ENCODE peak calls at places on chromosomes 12 and 14, in four cellular contexts. X is HepG2, A is GM12878, G is K562. W is an unnamed sample.

GRCh38 chr14:76293923-76294322 is 82.0 kb upstream of the ESRRB start:
- DNase-seq in A (no peak), G (no peak), X (peak), W (no peak)

GRCh38 chr14:27739657-27740156 is 1026.9 kb upstream of the FOXG1 start:
- DNase-seq in G (no peak), A (no peak), X (no peak), W (no peak)

GRCh38 chr14:69692542-69693053 is 74.3 kb upstream of the SRSF5 start:
- DNase-seq in G (no peak), X (no peak), A (no peak), W (no peak)

GRCh38 chr12:56836317-56836716 is 73.2 kb downstream of the HSD17B6 start:
- DNase-seq in A (no peak), G (no peak), X (no peak), W (no peak)

GRCh38 chr14:50225974-50226297 is 5.4 kb downstream of the SOS2 start:
- DNase-seq in X (no peak), A (no peak), G (no peak), W (no peak)

GRCh38 chr14:103512701-103513611 is 9.7 kb downstream of the CKB start:
- DNase-seq in A (no peak), X (no peak), G (no peak), W (no peak)

GRCh38 chr12:101325590-101325989 is 45.7 kb downstream of the UTP20 start:
- DNase-seq in A (no peak), X (no peak), G (no peak), W (no peak)

GRCh38 chr12:83365317-83365716 is 678.6 kb downstream of the TMTC2 start:
- DNase-seq in X (no peak), G (no peak), A (no peak), W (no peak)

GRCh38 chr14:94307410-94307992 is 14.4 kb upstream of the SERPINA10 start:
- DNase-seq in A (no peak), X (peak), G (peak), W (peak)

GRCh38 chr14:43795600-43796228 is 711.4 kb downstream of the FSCB start:
- DNase-seq in G (no peak), X (peak), A (no peak), W (no peak)

GRCh38 chr14:82412545-82412944 is 878.9 kb upstream of the SEL1L start:
- DNase-seq in G (no peak), X (no peak), A (no peak), W (no peak)

GRCh38 chr14:90558983-90559590 is 162.3 kb downstream of the CALM1 start:
- DNase-seq in X (no peak), G (no peak), A (no peak), W (no peak)

GRCh38 chr14:96568646-96569045 is 66.5 kb downstream of the PAPOLA start:
- DNase-seq in X (no peak), A (no peak), G (no peak), W (no peak)

GRCh38 chr12:46965137-46965536 is 114.3 kb upstream of the PCED1B start:
- DNase-seq in A (no peak), G (no peak), X (no peak), W (no peak)

GRCh38 chr14:102314242-102315011 is 5.1 kb upstream of the ZNF839 start:
- DNase-seq in X (peak), A (no peak), G (peak), W (peak)

GRCh38 chr12:50017047-50017446 is 8.2 kb downstream of the RACGAP1 start:
- DNase-seq in X (no peak), A (no peak), G (no peak), W (no peak)

GRCh38 chr12:93748672-93749403 is 71.7 kb downstream of the CRADD start:
- DNase-seq in A (no peak), X (no peak), G (peak), W (no peak)

GRCh38 chr14:75280448-75280830 is 1.8 kb downstream of the FOS start:
- DNase-seq in A (no peak), G (no peak), X (no peak), W (no peak)

GRCh38 chr14:75278422-75279152 is at the start of gene FOS:
- DNase-seq in G (peak), A (no peak), X (peak), W (peak)

GRCh38 chr14:75279153-75279738 is 618 bp downstream of the FOS start:
- DNase-seq in X (no peak), A (no peak), G (peak), W (no peak)

GRCh38 chr14:75280831-75281690 is 2.4 kb downstream of the FOS start:
- DNase-seq in G (no peak), X (no peak), A (no peak), W (no peak)

GRCh38 chr14:75279739-75280447 is 1.3 kb downstream of the FOS start:
- DNase-seq in A (no peak), X (no peak), G (no peak), W (peak)
- TF ChIP-seq POLR2A in A (no peak), X (no peak), G (no peak), W (peak)

GRCh38 chr14:104723651-104724406 is at the start of gene ADSS1:
- DNase-seq in A (no peak), X (peak), G (peak), W (no peak)

GRCh38 chr14:104726600-104727451 is 2.8 kb downstream of the ADSS1 start:
- DNase-seq in A (no peak), X (peak), G (no peak), W (no peak)

GRCh38 chr14:104725772-104726548 is 1.9 kb downstream of the ADSS1 start:
- DNase-seq in G (no peak), X (no peak), A (no peak), W (no peak)

GRCh38 chr14:104724407-104724980 is 465 bp downstream of the ADSS1 start:
- DNase-seq in A (no peak), G (peak), X (no peak), W (no peak)

DNA sequence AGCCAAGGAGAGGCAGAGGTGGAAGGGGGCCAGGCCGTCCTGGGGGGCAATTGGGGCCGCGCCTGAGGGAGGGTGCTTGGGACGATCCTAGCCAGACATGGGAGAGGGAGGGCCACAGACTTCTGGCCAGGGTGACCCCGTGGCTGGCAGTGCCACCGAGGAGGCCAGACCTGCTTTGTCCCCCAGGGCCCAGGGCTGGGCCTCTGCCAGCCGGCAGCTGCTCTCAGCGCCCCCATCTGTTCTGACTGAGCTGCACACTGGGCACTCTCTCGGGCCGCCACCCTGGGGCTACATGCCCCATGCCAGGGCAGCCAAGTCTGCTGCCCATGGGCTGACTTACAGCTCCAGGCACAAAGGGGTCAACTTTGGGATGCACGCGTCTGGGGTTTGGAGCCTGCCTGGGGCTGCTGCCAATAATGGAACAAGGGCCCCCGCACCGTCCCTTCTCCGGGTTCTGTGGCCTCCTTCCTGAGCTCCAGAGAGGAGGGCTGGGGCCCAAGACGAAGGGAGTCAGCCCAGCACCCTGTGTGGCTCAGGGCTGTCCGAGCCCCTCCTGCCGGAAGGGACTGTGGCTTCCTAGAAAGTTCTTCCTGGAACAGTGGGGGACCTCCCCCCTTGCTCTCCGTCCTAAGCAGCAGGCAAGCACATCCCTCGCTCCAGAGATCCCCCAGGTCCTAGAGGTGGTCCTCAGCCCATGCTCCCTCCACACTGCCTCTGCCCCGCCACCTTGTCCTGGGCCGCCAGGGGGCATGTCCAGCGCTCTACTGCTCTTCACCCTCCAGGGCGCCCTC is 1.1 kb downstream of the ADSS1 start:
- DNase-seq in X (peak), A (no peak), G (peak), W (peak)
- TF ChIP-seq YY1 in X (no peak), A (no peak), G (no peak), W (no peak)

GRCh38 chr12:15581006-15581405 is 208.2 kb downstream of the EPS8 start:
- DNase-seq in X (no peak), G (no peak), A (no peak), W (no peak)
- TF ChIP-seq HDAC6 in X (no peak), G (no peak), A (no peak), W (no peak)

GRCh38 chr12:51538599-51538998 is 52.4 kb upstream of the SCN8A start:
- DNase-seq in A (no peak), G (no peak), X (no peak), W (no peak)
- TF ChIP-seq POLR2A in A (no peak), G (no peak), X (no peak), W (no peak)

GRCh38 chr14:73788871-73789590 is 62.6 kb upstream of the PTGR2 start:
- DNase-seq in G (no peak), X (no peak), A (no peak), W (no peak)

GRCh38 chr14:73786632-73786941 is 65.0 kb upstream of the PTGR2 start:
- DNase-seq in G (no peak), X (no peak), A (no peak), W (no peak)

GRCh38 chr14:73786942-73787759 is 64.5 kb upstream of the PTGR2 start:
- DNase-seq in A (no peak), G (peak), X (no peak), W (no peak)

GRCh38 chr14:73785834-73786631 is 65.6 kb upstream of the PTGR2 start:
- DNase-seq in G (peak), X (peak), A (no peak), W (no peak)

DNA sequence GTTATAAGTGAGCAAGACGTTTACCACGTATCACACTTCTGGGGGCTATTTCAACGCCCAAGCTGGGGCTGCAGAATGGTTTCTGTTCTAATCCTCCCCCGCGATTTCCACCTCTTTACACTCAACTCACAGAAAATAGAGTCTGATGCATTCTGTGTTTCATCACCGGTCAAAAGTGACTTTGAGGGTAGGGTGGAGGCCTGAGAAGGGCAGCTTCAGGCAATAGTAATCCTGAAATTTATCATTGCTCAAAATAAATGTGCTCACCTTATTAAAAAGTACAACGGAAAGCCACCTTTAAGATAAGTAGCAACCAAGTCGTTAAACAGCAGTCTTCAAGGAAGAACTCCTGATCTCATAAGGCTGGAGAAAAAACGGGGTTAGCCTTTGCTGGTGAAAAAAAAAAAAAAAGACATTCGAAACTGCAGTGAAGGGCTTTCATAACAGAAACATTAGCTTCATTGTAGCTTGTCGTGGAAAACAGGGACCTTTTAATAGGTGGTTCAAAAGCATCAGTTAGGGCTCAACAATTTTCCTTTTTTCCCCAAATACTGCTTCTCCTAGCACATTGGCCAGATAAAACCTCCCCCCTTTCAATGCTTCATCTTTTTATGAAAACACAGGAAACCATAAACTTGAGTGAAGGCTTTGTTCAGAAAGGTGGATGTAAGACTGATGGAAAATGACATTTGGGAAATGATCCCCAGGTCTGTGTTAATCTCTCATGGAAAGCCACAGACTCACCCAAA is 63.7 kb upstream of the PTGR2 start:
- DNase-seq in X (no peak), A (no peak), G (no peak), W (no peak)
- TF ChIP-seq YY1 in X (no peak), A (no peak), G (no peak), W (no peak)

DNA sequence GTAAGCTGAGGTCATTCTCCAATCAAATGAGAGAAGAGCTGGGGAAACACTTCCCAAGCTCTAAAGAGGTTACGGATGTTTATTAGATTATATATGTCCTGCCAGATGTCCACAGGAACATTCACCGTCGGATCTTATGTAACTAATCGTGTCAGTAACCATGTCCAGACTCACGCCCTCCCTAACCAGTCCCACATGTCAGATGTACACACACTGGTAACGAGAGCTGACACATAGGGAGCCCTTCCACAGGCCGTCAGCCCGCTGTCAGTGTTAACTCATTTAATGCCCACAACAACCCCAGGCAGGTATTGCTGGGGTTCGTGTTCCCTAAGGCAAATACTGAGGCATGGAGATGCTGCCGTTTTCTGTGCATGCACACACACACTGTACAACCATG is 223.7 kb upstream of the RTL1 start:
- DNase-seq in X (no peak), G (no peak), A (no peak), W (no peak)
- TF ChIP-seq HDAC6 in X (no peak), G (no peak), A (no peak), W (no peak)

GRCh38 chr12:60921541-60921940 is 1325.7 kb downstream of the SLC16A7 start:
- DNase-seq in X (no peak), G (no peak), A (no peak), W (no peak)

GRCh38 chr12:60926256-60926655 is 1330.4 kb downstream of the SLC16A7 start:
- DNase-seq in G (no peak), A (no peak), X (no peak), W (no peak)

GRCh38 chr12:60920841-60921495 is 1325.1 kb downstream of the SLC16A7 start:
- DNase-seq in X (no peak), A (no peak), G (no peak), W (no peak)
- TF ChIP-seq POLR2A in X (no peak), A (no peak), G (no peak), W (no peak)

GRCh38 chr12:85157023-85157626 is 121.0 kb downstream of the LRRIQ1 start:
- DNase-seq in X (no peak), G (no peak), A (no peak), W (no peak)

GRCh38 chr12:85155791-85156190 is 119.6 kb downstream of the LRRIQ1 start:
- DNase-seq in A (no peak), X (peak), G (no peak), W (no peak)

DNA sequence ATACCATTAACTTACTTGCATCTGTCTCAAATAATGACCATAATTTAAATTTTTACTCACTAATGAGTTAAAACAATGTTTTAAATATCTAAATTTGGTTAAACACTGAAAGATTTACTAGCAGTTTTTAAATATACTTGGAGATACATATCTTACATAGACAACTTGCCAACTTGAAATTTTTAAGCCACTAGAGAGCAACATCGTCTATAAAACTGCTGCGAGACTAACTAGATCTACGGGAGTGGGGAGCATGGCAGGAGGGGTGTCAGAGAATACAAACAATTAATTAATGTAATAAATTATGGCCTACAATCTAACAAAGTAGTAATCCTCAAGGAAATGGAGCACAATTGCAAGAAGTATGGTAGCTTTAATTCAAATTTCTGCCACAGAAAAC is 120.4 kb downstream of the LRRIQ1 start:
- DNase-seq in X (no peak), G (no peak), A (no peak), W (no peak)
- TF ChIP-seq YY1 in X (no peak), G (no peak), A (no peak), W (no peak)